ENCODE peak calls at places on chromosomes 4 and X, in five cellular contexts. A is GM12878, U is A549, E is lower leg skin, G is NB4. M is an unnamed sample.

GRCh38 chr4:6469144-6469543 is 3.3 kb downstream of the PPP2R2C start:
- DNase-seq in G (no peak), U (no peak), A (no peak), E (peak), M (no peak)

GRCh38 chrX:100647739-100648138 is 3.7 kb downstream of the SRPX2 start:
- DNase-seq in E (no peak), U (no peak), A (no peak), G (no peak), M (no peak)

GRCh38 chr4:79445371-79445781 is 37.3 kb upstream of the GK2 start:
- DNase-seq in G (no peak), U (no peak), E (no peak), A (no peak), M (no peak)

GRCh38 chr4:119116925-119117900 is 18.4 kb upstream of the MYOZ2 start:
- DNase-seq in U (no peak), G (no peak), A (no peak), E (no peak), M (no peak)

GRCh38 chr4:148477276-148477675 is 35.1 kb upstream of the NR3C2 start:
- DNase-seq in E (no peak), U (no peak), A (no peak), G (no peak), M (no peak)

GRCh38 chr4:30903493-30903892 is 183.3 kb downstream of the PCDH7 start:
- DNase-seq in U (no peak), G (no peak), E (no peak), A (no peak), M (no peak)

GRCh38 chr4:21780158-21780557 is 168.4 kb downstream of the KCNIP4 start:
- DNase-seq in E (no peak), A (no peak), U (no peak), G (no peak), M (no peak)

GRCh38 chr4:147965056-147965455 is 233.2 kb downstream of the ARHGAP10 start:
- DNase-seq in E (no peak), U (no peak), G (no peak), A (no peak), M (no peak)

GRCh38 chr4:2785613-2786012 is 7.3 kb upstream of the SH3BP2 start:
- DNase-seq in E (peak), A (peak), U (no peak), G (peak), M (no peak)

GRCh38 chr4:102789317-102789717 is 28.5 kb upstream of the MANBA start:
- DNase-seq in E (no peak), A (no peak), U (peak), G (peak), M (peak)

GRCh38 chr4:10074767-10075105 is 41.9 kb downstream of the WDR1 start:
- DNase-seq in G (peak), E (peak), U (peak), A (no peak), M (peak)

GRCh38 chr4:176034498-176034897 is 31.1 kb upstream of the WDR17 start:
- DNase-seq in G (peak), E (no peak), U (peak), A (no peak), M (peak)

GRCh38 chrX:41377624-41378023 is 43.7 kb downstream of the DDX3X start:
- DNase-seq in U (no peak), G (no peak), A (no peak), E (no peak), M (no peak)

GRCh38 chr4:154958121-154958520 is 177.0 kb downstream of the RBM46 start:
- DNase-seq in G (no peak), A (no peak), E (no peak), U (no peak), M (no peak)

GRCh38 chr4:54484361-54484760 is 173.4 kb upstream of the KIT start:
- DNase-seq in A (no peak), G (no peak), E (no peak), U (no peak), M (no peak)

GRCh38 chr4:61446957-61447356 is 246.8 kb downstream of the ADGRL3 start:
- DNase-seq in G (no peak), U (no peak), E (no peak), A (no peak), M (no peak)

GRCh38 chr4:2251073-2251794 is 9.3 kb upstream of the HAUS3 start:
- DNase-seq in E (peak), G (no peak), U (no peak), A (no peak), M (no peak)

GRCh38 chr4:56425518-56425917 is 9.9 kb downstream of the PPAT start:
- DNase-seq in U (no peak), A (no peak), E (no peak), G (no peak), M (no peak)

GRCh38 chr4:78937837-78938236 is 1.4 kb downstream of the PAQR3 start:
- DNase-seq in A (no peak), G (no peak), E (no peak), U (peak), M (no peak)

GRCh38 chrX:3962511-3963350 is 249.3 kb upstream of the PRKX start:
- DNase-seq in U (peak), A (no peak), E (no peak), G (peak), M (peak)

GRCh38 chrX:18961686-18962085 is 22.2 kb downstream of the PHKA2 start:
- DNase-seq in G (peak), U (no peak), E (no peak), A (no peak), M (no peak)

GRCh38 chr4:1873776-1874175 is 2.6 kb downstream of the NSD2 start:
- DNase-seq in A (no peak), E (no peak), G (no peak), U (no peak), M (no peak)

GRCh38 chr4:76558391-76559235 is 123.6 kb downstream of the SHROOM3 start:
- DNase-seq in E (no peak), U (no peak), G (no peak), A (no peak), M (no peak)

GRCh38 chrX:10576777-10577444 is 43.5 kb downstream of the MID1 start:
- DNase-seq in E (no peak), G (no peak), A (no peak), U (peak), M (no peak)

GRCh38 chr4:91280551-91281290 is 1023.0 kb upstream of the GRID2 start:
- DNase-seq in G (no peak), U (no peak), E (no peak), A (no peak), M (no peak)

GRCh38 chr4:91758487-91758886 is 545.3 kb upstream of the GRID2 start:
- DNase-seq in A (no peak), U (no peak), G (no peak), E (no peak), M (no peak)

GRCh38 chr4:122602277-122603142 is 18.4 kb downstream of the IL21 start:
- DNase-seq in G (peak), E (no peak), A (no peak), U (peak), M (peak)

GRCh38 chrX:44784241-44784640 is 59.6 kb upstream of the DUSP21 start:
- DNase-seq in E (no peak), G (no peak), U (no peak), A (no peak), M (no peak)

GRCh38 chr4:1515763-1516162 is 109.5 kb upstream of the NKX1-1 start:
- DNase-seq in G (no peak), A (no peak), U (no peak), E (no peak), M (no peak)

GRCh38 chrX:111409326-111409725 is 2.7 kb downstream of the DCX start:
- DNase-seq in G (no peak), U (no peak), A (no peak), E (no peak), M (no peak)

DNA sequence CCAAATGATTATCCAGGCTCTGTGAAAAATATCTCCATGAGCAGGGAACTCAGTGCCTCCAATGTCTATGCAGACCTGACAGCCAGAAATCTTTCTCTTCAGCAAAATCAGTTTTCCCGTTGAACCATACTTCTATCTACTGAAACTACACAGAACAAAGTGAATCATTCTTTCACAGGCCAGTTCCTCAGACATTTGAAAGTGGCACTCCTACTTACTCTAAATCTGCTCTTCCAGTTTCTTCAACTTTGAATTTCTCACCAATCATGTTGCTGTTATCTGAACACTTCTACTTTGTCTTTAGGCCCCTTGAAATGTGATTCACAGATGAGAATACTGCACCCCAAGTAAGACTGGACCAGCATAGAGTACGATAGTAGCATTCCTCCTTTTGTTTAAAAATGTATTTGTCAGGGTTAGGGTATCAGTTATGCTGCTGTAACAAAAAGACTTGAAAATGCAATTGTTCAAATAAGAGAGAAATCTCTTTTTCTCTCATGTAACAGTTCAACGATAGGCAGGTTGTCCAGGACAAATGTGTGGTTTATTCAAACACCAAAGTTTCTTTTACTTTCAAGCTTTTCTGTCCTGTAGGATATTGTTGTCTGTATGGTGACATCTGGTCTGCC is 210.6 kb upstream of the KLF3 start:
- DNase-seq in A (no peak), E (no peak), U (no peak), G (no peak), M (no peak)
- TF ChIP-seq POLR2A in A (no peak), E (no peak), U (no peak), G (no peak), M (no peak)

DNA sequence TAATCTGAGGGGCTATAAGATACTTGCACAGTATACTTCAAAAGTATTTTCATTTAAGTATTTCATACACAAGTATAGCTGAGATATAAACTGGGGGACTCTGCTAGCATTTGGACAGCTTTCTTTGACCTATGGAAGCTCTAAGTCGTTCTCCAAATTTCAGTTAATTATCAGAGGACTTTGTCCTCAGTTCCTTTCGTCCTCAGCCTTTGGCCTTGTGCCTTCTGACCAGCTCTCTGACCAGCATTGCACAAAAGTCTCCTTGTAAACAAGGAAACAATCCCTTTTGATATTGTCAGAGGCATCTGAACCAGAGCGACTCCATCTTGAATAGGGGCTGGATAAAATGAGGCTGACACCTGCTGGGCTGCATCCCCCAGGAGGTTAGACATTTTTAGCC is 464.0 kb upstream of the FAM241A start:
- DNase-seq in U (no peak), A (no peak), E (no peak), G (no peak), M (no peak)
- TF ChIP-seq POLR2A in U (no peak), A (no peak), E (no peak), G (no peak), M (no peak)

GRCh38 chr4:98261291-98262271 is at the start of gene RAP1GDS1:
- DNase-seq in U (peak), G (peak), A (no peak), E (peak), M (peak)
- TF ChIP-seq POLR2A in U (peak), G (peak), A (no peak), E (no peak), M (peak)

GRCh38 chr4:112636688-112637551 is at the start of the genes LARP7 and ZGRF1:
- DNase-seq in U (peak), A (peak), E (peak), G (peak), M (peak)
- TF ChIP-seq POLR2A in U (peak), A (peak), E (no peak), G (peak), M (peak)

GRCh38 chrX:40092808-40093435 is 4.8 kb downstream of the BCOR start:
- DNase-seq in U (no peak), E (no peak), G (no peak), A (no peak), M (no peak)

GRCh38 chrX:40094900-40095587 is 2.7 kb downstream of the BCOR start:
- DNase-seq in A (no peak), G (no peak), U (no peak), E (no peak), M (peak)

GRCh38 chrX:40095588-40096394 is 2.0 kb downstream of the BCOR start:
- DNase-seq in E (no peak), G (peak), U (no peak), A (no peak), M (peak)

GRCh38 chrX:40093586-40093985 is 4.2 kb downstream of the BCOR start:
- DNase-seq in A (no peak), U (no peak), G (no peak), E (no peak), M (no peak)

DNA sequence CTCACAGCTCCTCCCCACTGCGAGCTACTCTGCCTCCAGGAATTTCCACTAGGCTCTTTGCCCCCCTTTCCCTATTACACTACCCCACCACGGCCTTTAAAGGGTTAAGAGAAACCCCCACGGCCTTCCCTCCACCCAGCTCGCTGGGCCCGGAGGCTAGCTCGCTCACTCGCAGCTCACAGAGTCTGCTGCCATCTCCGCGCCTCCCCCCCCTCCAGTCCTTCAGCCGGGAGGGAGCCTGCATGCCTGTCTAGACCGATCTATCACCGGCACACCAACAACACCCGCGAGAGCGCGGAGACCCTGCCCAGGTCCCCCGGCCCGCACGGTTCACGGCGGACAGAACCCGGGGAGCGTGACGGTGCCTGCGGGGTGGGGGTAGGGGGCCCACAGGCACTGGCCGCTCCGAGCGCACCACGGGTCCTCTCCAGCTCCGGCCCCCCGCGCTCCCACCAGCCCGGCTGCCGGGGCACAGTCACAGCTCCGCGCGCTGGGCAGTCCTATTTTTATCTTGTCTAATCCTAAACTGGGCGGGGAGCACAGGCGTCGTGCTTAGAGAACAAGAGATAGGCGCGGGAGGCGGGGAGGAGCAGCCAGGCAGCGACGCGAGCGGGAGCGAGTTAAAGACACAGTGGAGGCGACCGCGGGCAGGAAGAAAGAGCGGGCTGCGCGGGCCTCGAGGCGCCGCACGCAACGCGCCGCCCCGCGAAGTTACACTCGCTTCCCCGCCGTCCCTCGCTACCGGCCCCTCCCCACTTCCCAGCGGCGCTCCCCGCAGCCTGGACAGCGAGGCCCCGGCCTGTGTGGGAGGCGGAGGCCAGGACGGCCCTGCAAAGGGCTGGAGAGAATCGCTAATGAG is 3.5 kb downstream of the BCOR start:
- DNase-seq in E (peak), U (no peak), A (no peak), G (peak), M (peak)
- TF ChIP-seq POLR2A in E (no peak), U (no peak), A (no peak), G (no peak), M (no peak)

GRCh38 chr4:186255122-186255521 is 10.9 kb upstream of the F11 start:
- DNase-seq in A (no peak), G (no peak), E (no peak), U (no peak), M (no peak)

GRCh38 chr4:186260504-186261448 is 5.2 kb upstream of the F11 start:
- DNase-seq in A (no peak), U (no peak), E (no peak), G (no peak), M (no peak)

GRCh38 chr4:186258216-186258811 is 7.7 kb upstream of the F11 start:
- DNase-seq in E (no peak), G (peak), U (no peak), A (no peak), M (no peak)

GRCh38 chr4:186264660-186265059 is 1.3 kb upstream of the F11 start:
- DNase-seq in G (peak), E (no peak), U (no peak), A (no peak), M (no peak)

DNA sequence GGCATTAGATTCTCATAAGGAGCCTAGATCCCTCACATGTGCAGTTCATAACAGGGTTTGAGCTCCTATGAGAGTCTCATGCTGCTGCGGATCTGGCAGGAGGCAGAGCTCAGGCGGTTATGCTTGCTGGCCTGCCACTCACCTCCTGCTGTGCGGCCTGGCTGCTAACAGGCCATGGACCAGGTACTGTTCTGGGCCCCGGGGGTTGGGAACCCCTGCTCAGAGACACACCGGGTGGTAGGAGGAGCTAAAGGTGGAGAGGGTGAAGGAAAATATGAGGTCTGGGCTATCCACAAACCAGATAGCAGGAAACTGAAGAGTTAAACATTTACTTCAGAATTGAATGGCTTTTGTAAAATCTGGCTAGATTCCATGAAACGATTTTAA is 5.9 kb upstream of the F11 start:
- DNase-seq in G (no peak), E (no peak), A (no peak), U (no peak), M (no peak)
- TF ChIP-seq POLR2A in G (no peak), E (no peak), A (no peak), U (no peak), M (no peak)

DNA sequence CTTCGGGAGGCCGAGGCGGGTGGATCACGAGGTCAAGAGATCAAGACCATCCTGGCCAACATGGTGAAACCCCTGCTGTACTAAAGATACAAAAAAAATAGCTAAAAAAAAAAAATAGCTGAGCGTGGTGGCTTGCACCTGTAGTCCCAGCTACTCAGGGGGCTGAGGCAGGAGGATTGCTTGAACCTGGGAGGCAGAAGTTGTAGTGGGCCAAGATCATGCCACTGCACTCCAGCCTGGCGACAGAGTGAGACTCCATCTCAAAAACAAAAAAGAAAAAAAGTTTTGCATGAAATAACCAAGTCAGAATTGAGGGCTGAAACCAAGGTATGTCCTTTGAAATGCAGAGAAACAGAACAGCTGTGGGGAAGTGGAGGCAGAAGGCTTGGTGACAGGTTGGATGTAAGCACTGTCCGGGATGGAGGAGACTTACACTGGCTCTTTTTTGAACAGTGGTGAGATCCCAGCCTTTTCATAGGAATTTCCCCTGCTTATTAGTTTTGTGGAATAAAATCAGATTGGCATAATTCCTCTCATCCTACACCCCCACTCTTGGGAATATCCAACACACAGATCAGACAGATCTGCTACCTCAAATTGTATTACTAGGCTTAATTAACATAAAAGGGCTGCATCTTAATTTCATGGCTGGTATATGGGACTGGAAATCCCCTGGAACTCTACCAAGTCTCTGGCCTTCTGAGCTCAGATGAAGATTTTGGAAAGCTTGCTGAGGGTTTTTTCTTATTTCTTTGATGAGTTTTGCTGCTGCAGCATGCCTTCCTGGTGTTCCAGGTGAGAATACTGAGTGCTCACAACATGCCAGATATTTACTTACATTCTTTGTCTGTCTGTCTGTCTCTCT is 18.8 kb upstream of the C4orf36 start:
- DNase-seq in U (no peak), A (no peak), E (no peak), G (no peak), M (no peak)
- TF ChIP-seq POLR2A in U (no peak), A (no peak), E (no peak), G (no peak), M (no peak)